ENCODE peak calls at places on chromosomes 7 and 10, in six cellular contexts. One of them, this sample, is unnamed.

GRCh38 chr10:121910673-121911420 is 17.0 kb downstream of the ATE1 start:
- DNase-seq in MM.1S: no peak
- DNase-seq in glutamatergic neuron: no peak
- DNase-seq in cardiac muscle cell: no peak
- DNase-seq in AG09319: no peak
- DNase-seq in adrenal gland: no peak
- DNase-seq in this sample: no peak

GRCh38 chr10:31759124-31759798 is 169.4 kb downstream of the ARHGAP12 start:
- DNase-seq in MM.1S: no peak
- DNase-seq in glutamatergic neuron: peak; percentile 52
- DNase-seq in cardiac muscle cell: peak; percentile 16
- DNase-seq in AG09319: no peak
- DNase-seq in adrenal gland: peak; percentile 80
- DNase-seq in this sample: peak; percentile 42

GRCh38 chr7:99372275-99373085 is 2.0 kb upstream of the ARPC1B start:
- DNase-seq in MM.1S: no peak
- DNase-seq in glutamatergic neuron: no peak
- DNase-seq in cardiac muscle cell: peak; percentile 87
- DNase-seq in AG09319: no peak
- DNase-seq in adrenal gland: no peak
- DNase-seq in this sample: no peak

GRCh38 chr7:27619492-27619891 is 43.2 kb downstream of the HIBADH start:
- DNase-seq in MM.1S: no peak
- DNase-seq in glutamatergic neuron: no peak
- DNase-seq in cardiac muscle cell: no peak
- DNase-seq in AG09319: no peak
- DNase-seq in adrenal gland: no peak
- DNase-seq in this sample: no peak

GRCh38 chr10:103855424-103855823 is at the start of gene SH3PXD2A:
- DNase-seq in MM.1S: no peak
- DNase-seq in glutamatergic neuron: peak; percentile 69
- DNase-seq in cardiac muscle cell: peak; percentile 87
- DNase-seq in AG09319: no peak
- DNase-seq in adrenal gland: no peak
- DNase-seq in this sample: no peak

GRCh38 chr10:120421250-120421649 is 35.8 kb upstream of the PLPP4 start:
- DNase-seq in MM.1S: no peak
- DNase-seq in glutamatergic neuron: no peak
- DNase-seq in cardiac muscle cell: no peak
- DNase-seq in AG09319: no peak
- DNase-seq in adrenal gland: no peak
- DNase-seq in this sample: no peak

GRCh38 chr10:450463-450862 is 239.0 kb downstream of the DIP2C start:
- DNase-seq in MM.1S: no peak
- DNase-seq in glutamatergic neuron: no peak
- DNase-seq in cardiac muscle cell: no peak
- DNase-seq in AG09319: no peak
- DNase-seq in adrenal gland: no peak
- DNase-seq in this sample: no peak

GRCh38 chr10:49009231-49009979 is 69.8 kb upstream of the LRRC18 start:
- DNase-seq in MM.1S: no peak
- DNase-seq in glutamatergic neuron: no peak
- DNase-seq in cardiac muscle cell: no peak
- DNase-seq in AG09319: no peak
- DNase-seq in adrenal gland: no peak
- DNase-seq in this sample: no peak

GRCh38 chr7:157689269-157690057 is 352.7 kb downstream of the DNAJB6 start:
- DNase-seq in MM.1S: no peak
- DNase-seq in glutamatergic neuron: no peak
- DNase-seq in cardiac muscle cell: no peak
- DNase-seq in AG09319: no peak
- DNase-seq in adrenal gland: no peak
- DNase-seq in this sample: no peak

GRCh38 chr10:103747193-103747865 is 108.0 kb downstream of the SH3PXD2A start:
- DNase-seq in MM.1S: no peak
- DNase-seq in glutamatergic neuron: no peak
- DNase-seq in cardiac muscle cell: no peak
- DNase-seq in AG09319: no peak
- DNase-seq in adrenal gland: no peak
- DNase-seq in this sample: no peak

GRCh38 chr7:30470783-30471182 is 7.8 kb downstream of the NOD1 start:
- DNase-seq in MM.1S: no peak
- DNase-seq in glutamatergic neuron: no peak
- DNase-seq in cardiac muscle cell: peak; percentile 83
- DNase-seq in AG09319: no peak
- DNase-seq in adrenal gland: peak; percentile 46
- DNase-seq in this sample: no peak

GRCh38 chr7:50142421-50143113 is 49.5 kb upstream of the ZPBP start:
- DNase-seq in MM.1S: peak; percentile 45
- DNase-seq in glutamatergic neuron: no peak
- DNase-seq in cardiac muscle cell: peak; percentile 43
- DNase-seq in AG09319: peak; percentile 7
- DNase-seq in adrenal gland: no peak
- DNase-seq in this sample: no peak

GRCh38 chr10:104766341-104766740 is 125.3 kb downstream of the SORCS3 start:
- DNase-seq in MM.1S: no peak
- DNase-seq in glutamatergic neuron: no peak
- DNase-seq in cardiac muscle cell: no peak
- DNase-seq in AG09319: no peak
- DNase-seq in adrenal gland: no peak
- DNase-seq in this sample: no peak

GRCh38 chr10:49741108-49741995 is 20.8 kb downstream of the OGDHL start:
- DNase-seq in MM.1S: no peak
- DNase-seq in glutamatergic neuron: no peak
- DNase-seq in cardiac muscle cell: no peak
- DNase-seq in AG09319: no peak
- DNase-seq in adrenal gland: no peak
- DNase-seq in this sample: no peak

GRCh38 chr10:63553031-63553430 is 31.8 kb downstream of the REEP3 start:
- DNase-seq in MM.1S: no peak
- DNase-seq in glutamatergic neuron: no peak
- DNase-seq in cardiac muscle cell: no peak
- DNase-seq in AG09319: peak; percentile 51
- DNase-seq in adrenal gland: no peak
- DNase-seq in this sample: no peak

GRCh38 chr7:149725426-149725821 is 48.0 kb downstream of the ZNF467 start:
- DNase-seq in MM.1S: no peak
- DNase-seq in glutamatergic neuron: no peak
- DNase-seq in cardiac muscle cell: no peak
- DNase-seq in AG09319: no peak
- DNase-seq in adrenal gland: no peak
- DNase-seq in this sample: no peak

GRCh38 chr10:3239920-3240909 is 67.6 kb upstream of the PITRM1 start:
- DNase-seq in MM.1S: no peak
- DNase-seq in glutamatergic neuron: no peak
- DNase-seq in cardiac muscle cell: no peak
- DNase-seq in AG09319: no peak
- DNase-seq in adrenal gland: no peak
- DNase-seq in this sample: no peak

GRCh38 chr10:21528452-21529235 is 3.2 kb upstream of the SKIDA1 start:
- DNase-seq in MM.1S: no peak
- DNase-seq in glutamatergic neuron: no peak
- DNase-seq in cardiac muscle cell: no peak
- DNase-seq in AG09319: no peak
- DNase-seq in adrenal gland: no peak
- DNase-seq in this sample: no peak

GRCh38 chr10:43292745-43293676 is 26.1 kb upstream of the RASGEF1A start:
- DNase-seq in MM.1S: peak; percentile 63
- DNase-seq in glutamatergic neuron: peak; percentile 54
- DNase-seq in cardiac muscle cell: peak; percentile 63
- DNase-seq in AG09319: peak; percentile 27
- DNase-seq in adrenal gland: peak; percentile 71
- DNase-seq in this sample: peak; percentile 26

GRCh38 chr7:160958-161725 is 31.2 kb upstream of the FAM20C start:
- DNase-seq in MM.1S: no peak
- DNase-seq in glutamatergic neuron: no peak
- DNase-seq in cardiac muscle cell: no peak
- DNase-seq in AG09319: no peak
- DNase-seq in adrenal gland: no peak
- DNase-seq in this sample: no peak

GRCh38 chr7:39592586-39592985 is 26.4 kb downstream of the YAE1 start:
- DNase-seq in MM.1S: no peak
- DNase-seq in glutamatergic neuron: no peak
- DNase-seq in cardiac muscle cell: no peak
- DNase-seq in AG09319: no peak
- DNase-seq in adrenal gland: no peak
- DNase-seq in this sample: no peak

GRCh38 chr7:26930201-26930600 is 65.8 kb upstream of the SKAP2 start:
- DNase-seq in MM.1S: peak; percentile 1
- DNase-seq in glutamatergic neuron: no peak
- DNase-seq in cardiac muscle cell: no peak
- DNase-seq in AG09319: no peak
- DNase-seq in adrenal gland: no peak
- DNase-seq in this sample: no peak

GRCh38 chr7:94223375-94224084 is 171.2 kb upstream of the COL1A2 start:
- DNase-seq in MM.1S: no peak
- DNase-seq in glutamatergic neuron: peak; percentile 14
- DNase-seq in cardiac muscle cell: peak; percentile 40
- DNase-seq in AG09319: no peak
- DNase-seq in adrenal gland: peak; percentile 29
- DNase-seq in this sample: no peak

GRCh38 chr10:45404087-45404769 is 30.2 kb downstream of the ALOX5 start:
- DNase-seq in MM.1S: no peak
- DNase-seq in glutamatergic neuron: no peak
- DNase-seq in cardiac muscle cell: no peak
- DNase-seq in AG09319: no peak
- DNase-seq in adrenal gland: no peak
- DNase-seq in this sample: no peak

GRCh38 chr10:566241-566885 is 123.1 kb downstream of the DIP2C start:
- DNase-seq in MM.1S: peak; percentile 90
- DNase-seq in glutamatergic neuron: no peak
- DNase-seq in cardiac muscle cell: no peak
- DNase-seq in AG09319: no peak
- DNase-seq in adrenal gland: no peak
- DNase-seq in this sample: no peak

GRCh38 chr10:129031233-129032150 is 435.5 kb upstream of the MGMT start:
- DNase-seq in MM.1S: peak; percentile 66
- DNase-seq in glutamatergic neuron: peak; percentile 87
- DNase-seq in cardiac muscle cell: peak; percentile 75
- DNase-seq in AG09319: peak; percentile 0
- DNase-seq in adrenal gland: peak; percentile 44
- DNase-seq in this sample: no peak

GRCh38 chr7:142854505-142855400 is at the start of gene EPHB6:
- DNase-seq in MM.1S: peak; percentile 53
- DNase-seq in glutamatergic neuron: peak; percentile 75
- DNase-seq in cardiac muscle cell: peak; percentile 91
- DNase-seq in AG09319: peak; percentile 11
- DNase-seq in adrenal gland: peak; percentile 70
- DNase-seq in this sample: no peak

GRCh38 chr7:142853739-142854504 is 954 bp upstream of the EPHB6 start:
- DNase-seq in MM.1S: peak; percentile 74
- DNase-seq in glutamatergic neuron: peak; percentile 77
- DNase-seq in cardiac muscle cell: peak; percentile 80
- DNase-seq in AG09319: no peak
- DNase-seq in adrenal gland: peak; percentile 59
- DNase-seq in this sample: no peak

GRCh38 chr7:142856565-142857245 is 1.8 kb downstream of the EPHB6 start:
- DNase-seq in MM.1S: no peak
- DNase-seq in glutamatergic neuron: no peak
- DNase-seq in cardiac muscle cell: no peak
- DNase-seq in AG09319: no peak
- DNase-seq in adrenal gland: no peak
- DNase-seq in this sample: no peak

GRCh38 chr7:142855756-142856564 is 1.1 kb downstream of the EPHB6 start:
- DNase-seq in MM.1S: no peak
- DNase-seq in glutamatergic neuron: no peak
- DNase-seq in cardiac muscle cell: no peak
- DNase-seq in AG09319: no peak
- DNase-seq in adrenal gland: no peak
- DNase-seq in this sample: no peak

GRCh38 chr7:142855401-142855743 is 496 bp downstream of the EPHB6 start:
- DNase-seq in MM.1S: no peak
- DNase-seq in glutamatergic neuron: no peak
- DNase-seq in cardiac muscle cell: peak; percentile 22
- DNase-seq in AG09319: no peak
- DNase-seq in adrenal gland: no peak
- DNase-seq in this sample: no peak
- TF ChIP-seq CTCF in MM.1S: peak; percentile 17
- TF ChIP-seq CTCF in glutamatergic neuron: no peak
- TF ChIP-seq CTCF in cardiac muscle cell: peak; percentile 17
- TF ChIP-seq CTCF in AG09319: no peak
- TF ChIP-seq CTCF in adrenal gland: no peak
- TF ChIP-seq CTCF in this sample: no peak

GRCh38 chr7:151342811-151343210 is 1.2 kb downstream of the NUB1 start:
- DNase-seq in MM.1S: no peak
- DNase-seq in glutamatergic neuron: no peak
- DNase-seq in cardiac muscle cell: no peak
- DNase-seq in AG09319: no peak
- DNase-seq in adrenal gland: no peak
- DNase-seq in this sample: no peak
- TF ChIP-seq CTCF in MM.1S: no peak
- TF ChIP-seq CTCF in glutamatergic neuron: no peak
- TF ChIP-seq CTCF in cardiac muscle cell: no peak
- TF ChIP-seq CTCF in AG09319: no peak
- TF ChIP-seq CTCF in adrenal gland: no peak
- TF ChIP-seq CTCF in this sample: no peak

GRCh38 chr10:10475812-10476211 is 541.9 kb upstream of the CELF2 start:
- DNase-seq in MM.1S: no peak
- DNase-seq in glutamatergic neuron: no peak
- DNase-seq in cardiac muscle cell: no peak
- DNase-seq in AG09319: no peak
- DNase-seq in adrenal gland: no peak
- DNase-seq in this sample: no peak
- TF ChIP-seq CTCF in MM.1S: no peak
- TF ChIP-seq CTCF in glutamatergic neuron: no peak
- TF ChIP-seq CTCF in cardiac muscle cell: no peak
- TF ChIP-seq CTCF in AG09319: no peak
- TF ChIP-seq CTCF in adrenal gland: no peak
- TF ChIP-seq CTCF in this sample: no peak

GRCh38 chr7:152859781-152860191 is 100.2 kb downstream of the ACTR3B start:
- DNase-seq in MM.1S: no peak
- DNase-seq in glutamatergic neuron: no peak
- DNase-seq in cardiac muscle cell: no peak
- DNase-seq in AG09319: no peak
- DNase-seq in adrenal gland: no peak
- DNase-seq in this sample: no peak
- TF ChIP-seq CTCF in MM.1S: peak; percentile 22
- TF ChIP-seq CTCF in glutamatergic neuron: peak; percentile 13
- TF ChIP-seq CTCF in cardiac muscle cell: peak; percentile 32
- TF ChIP-seq CTCF in AG09319: peak; percentile 22
- TF ChIP-seq CTCF in adrenal gland: no peak
- TF ChIP-seq CTCF in this sample: no peak

GRCh38 chr7:110870926-110871325 is 220.0 kb upstream of the LRRN3 start:
- DNase-seq in MM.1S: no peak
- DNase-seq in glutamatergic neuron: no peak
- DNase-seq in cardiac muscle cell: peak; percentile 2
- DNase-seq in AG09319: no peak
- DNase-seq in adrenal gland: no peak
- DNase-seq in this sample: no peak
- TF ChIP-seq CTCF in MM.1S: no peak
- TF ChIP-seq CTCF in glutamatergic neuron: no peak
- TF ChIP-seq CTCF in cardiac muscle cell: no peak
- TF ChIP-seq CTCF in AG09319: no peak
- TF ChIP-seq CTCF in adrenal gland: no peak
- TF ChIP-seq CTCF in this sample: no peak

This sample was measured in omental fat pad.